ENCODE peak calls at places on chromosomes 11 and 22, in four cellular contexts. V is midbrain; K is effector memory CD8-positive, alpha-beta T cell; I is left colon. Z is an unnamed sample.

GRCh38 chr11:67464411-67465189 is 4.5 kb downstream of the TMEM134 start:
- DNase-seq in K (peak), V (peak), I (peak), Z (peak)

GRCh38 chr11:17547932-17548331 is 873 bp downstream of the OTOG start:
- DNase-seq in K (no peak), I (no peak), V (no peak), Z (no peak)

GRCh38 chr22:50738649-50739227 is 734 bp downstream of the ACR start:
- DNase-seq in I (no peak), V (no peak), K (no peak), Z (no peak)

GRCh38 chr11:110787680-110788079 is 75.4 kb upstream of the ARHGAP20 start:
- DNase-seq in V (no peak), I (no peak), K (no peak), Z (no peak)

GRCh38 chr11:68120212-68121066 is 749 bp downstream of the CHKA start:
- DNase-seq in I (peak), K (peak), V (peak), Z (peak)

GRCh38 chr22:45418770-45419138 is 5.3 kb downstream of the RIBC2 start:
- DNase-seq in I (no peak), V (no peak), K (no peak), Z (no peak)

GRCh38 chr11:128841461-128842072 is 25.5 kb downstream of the KCNJ1 start:
- DNase-seq in V (no peak), I (no peak), K (no peak), Z (no peak)

GRCh38 chr22:27377901-27378300 is 423.7 kb downstream of the MN1 start:
- DNase-seq in V (no peak), I (no peak), K (no peak), Z (no peak)

GRCh38 chr22:37533995-37534394 is 14.8 kb upstream of the CARD10 start:
- DNase-seq in I (no peak), K (no peak), V (no peak), Z (no peak)

GRCh38 chr22:48960981-48961655 is 866.6 kb downstream of the BRD1 start:
- DNase-seq in V (no peak), K (no peak), I (no peak), Z (no peak)

GRCh38 chr11:124799384-124800225 is 601 bp downstream of the MSANTD2 start:
- DNase-seq in V (no peak), K (peak), I (peak), Z (peak)

GRCh38 chr11:14826580-14826979 is 65.5 kb downstream of the CYP2R1 start:
- DNase-seq in V (no peak), K (no peak), I (no peak), Z (no peak)

GRCh38 chr11:64863381-64864060 is 14.9 kb downstream of the EHD1 start:
- DNase-seq in I (no peak), V (no peak), K (no peak), Z (no peak)

GRCh38 chr22:29820941-29821789 is 16.9 kb downstream of the ASCC2 start:
- DNase-seq in I (peak), V (no peak), K (no peak), Z (peak)

GRCh38 chr11:122755941-122756340 is 82.4 kb upstream of the CRTAM start:
- DNase-seq in I (no peak), V (no peak), K (no peak), Z (no peak)

GRCh38 chr11:36455658-36456111 is 54.4 kb downstream of the TRAF6 start:
- DNase-seq in V (peak), I (peak), K (no peak), Z (peak)

GRCh38 chr22:41857160-41857859 is 24.4 kb downstream of the SREBF2 start:
- DNase-seq in K (peak), V (no peak), I (no peak), Z (no peak)

GRCh38 chr11:75654314-75654713 is 14.5 kb downstream of the MAP6 start:
- DNase-seq in K (no peak), V (no peak), I (no peak), Z (no peak)

GRCh38 chr22:48687606-48688005 is 1140.1 kb downstream of the BRD1 start:
- DNase-seq in K (no peak), I (no peak), V (no peak), Z (no peak)

GRCh38 chr11:61021661-61022212 is 50.3 kb downstream of the CD6 start:
- DNase-seq in I (peak), V (no peak), K (peak), Z (no peak)

GRCh38 chr11:33690290-33691050 is 10.2 kb downstream of the C11orf91 start:
- DNase-seq in V (peak), I (peak), K (no peak), Z (peak)

GRCh38 chr22:37226514-37226913 is 14.2 kb upstream of the SSTR3 start:
- DNase-seq in I (no peak), V (no peak), K (no peak), Z (no peak)

GRCh38 chr11:112042161-112042960 is 17.2 kb downstream of the DLAT start:
- DNase-seq in K (no peak), V (no peak), I (no peak), Z (no peak)

GRCh38 chr11:63599211-63600122 is 14.8 kb downstream of the PLAAT3 start:
- DNase-seq in K (no peak), V (peak), I (no peak), Z (peak)

GRCh38 chr11:86490582-86490981 is 115.9 kb downstream of the CCDC81 start:
- DNase-seq in K (no peak), I (no peak), V (no peak), Z (no peak)

GRCh38 chr11:67463680-67464410 is 5.2 kb downstream of the TMEM134 start:
- DNase-seq in V (no peak), K (no peak), I (peak), Z (no peak)

GRCh38 chr11:819943-820649 is 1.4 kb downstream of the PNPLA2 start:
- DNase-seq in K (peak), I (peak), V (peak), Z (no peak)

GRCh38 chr11:35040221-35040942 is 98.6 kb upstream of the CD44 start:
- DNase-seq in V (no peak), I (no peak), K (peak), Z (no peak)

GRCh38 chr11:96263361-96263763 is 79.6 kb downstream of the MAML2 start:
- DNase-seq in I (no peak), V (no peak), K (no peak), Z (no peak)

GRCh38 chr22:17434856-17435255 is 65.6 kb downstream of the CECR2 start:
- DNase-seq in I (no peak), K (no peak), V (no peak), Z (peak)

GRCh38 chr22:46150615-46151423 is 493 bp downstream of the PPARA start:
- DNase-seq in V (no peak), I (no peak), K (peak), Z (no peak)

GRCh38 chr22:25564979-25565677 is 653 bp downstream of the GRK3 start:
- DNase-seq in I (no peak), K (no peak), V (peak), Z (no peak)

Z was measured in globus pallidus.